ENCODE peak calls at places on chromosomes 13 and 19, in four cellular contexts. One of them, this sample, is unnamed.

GRCh38 chr19:14473915-14474578 is 1.1 kb downstream of the PTGER1 start:
- DNase-seq in GM12878: no peak
- DNase-seq in K562: no peak
- DNase-seq in HepG2: no peak
- DNase-seq in this sample: peak; percentile 32

GRCh38 chr13:82614086-82614485 is 1268.2 kb downstream of the SLITRK1 start:
- DNase-seq in HepG2: no peak
- DNase-seq in GM12878: no peak
- DNase-seq in K562: no peak
- DNase-seq in this sample: no peak

GRCh38 chr13:51826606-51827005 is 18.4 kb downstream of the TMEM272 start:
- DNase-seq in GM12878: no peak
- DNase-seq in HepG2: no peak
- DNase-seq in K562: no peak
- DNase-seq in this sample: no peak

GRCh38 chr19:49581007-49581508 is at the start of gene PRRG2:
- DNase-seq in K562: peak; percentile 19
- DNase-seq in GM12878: no peak
- DNase-seq in HepG2: no peak
- DNase-seq in this sample: no peak

GRCh38 chr19:2561895-2562294 is 86.0 kb downstream of the GADD45B start:
- DNase-seq in GM12878: peak; percentile 92
- DNase-seq in HepG2: no peak
- DNase-seq in K562: no peak
- DNase-seq in this sample: no peak

GRCh38 chr19:16334421-16334820 is 9.8 kb downstream of the KLF2 start:
- DNase-seq in GM12878: no peak
- DNase-seq in HepG2: no peak
- DNase-seq in K562: no peak
- DNase-seq in this sample: no peak

GRCh38 chr13:113888701-113889330 is 24.9 kb upstream of the GAS6 start:
- DNase-seq in HepG2: no peak
- DNase-seq in GM12878: no peak
- DNase-seq in K562: no peak
- DNase-seq in this sample: no peak

GRCh38 chr19:46737761-46738171 is 8.1 kb upstream of the FKRP start:
- DNase-seq in K562: no peak
- DNase-seq in HepG2: no peak
- DNase-seq in GM12878: no peak
- DNase-seq in this sample: no peak

GRCh38 chr13:95023405-95023804 is 277.8 kb downstream of the ABCC4 start:
- DNase-seq in HepG2: no peak
- DNase-seq in K562: no peak
- DNase-seq in GM12878: no peak
- DNase-seq in this sample: no peak

GRCh38 chr19:31902821-31903220 is 442.6 kb upstream of the ZNF507 start:
- DNase-seq in K562: no peak
- DNase-seq in GM12878: no peak
- DNase-seq in HepG2: no peak
- DNase-seq in this sample: no peak

GRCh38 chr19:48004236-48004635 is 9.8 kb downstream of the ELSPBP1 start:
- DNase-seq in HepG2: no peak
- DNase-seq in K562: no peak
- DNase-seq in GM12878: no peak
- DNase-seq in this sample: no peak

GRCh38 chr13:48892311-48892710 is 83.4 kb upstream of the FNDC3A start:
- DNase-seq in HepG2: peak; percentile 14
- DNase-seq in K562: no peak
- DNase-seq in GM12878: no peak
- DNase-seq in this sample: no peak

GRCh38 chr13:67635754-67636153 is 405.6 kb upstream of the PCDH9 start:
- DNase-seq in GM12878: no peak
- DNase-seq in K562: no peak
- DNase-seq in HepG2: no peak
- DNase-seq in this sample: no peak

GRCh38 chr13:38577048-38577447 is 109.8 kb upstream of the FREM2 start:
- DNase-seq in GM12878: no peak
- DNase-seq in K562: no peak
- DNase-seq in HepG2: peak; percentile 1
- DNase-seq in this sample: no peak

GRCh38 chr13:38582133-38582532 is 104.7 kb upstream of the FREM2 start:
- DNase-seq in GM12878: no peak
- DNase-seq in K562: peak; percentile 7
- DNase-seq in HepG2: peak; percentile 47
- DNase-seq in this sample: peak; percentile 20
- TF ChIP-seq NFIC in GM12878: no peak
- TF ChIP-seq NFIC in K562: no peak
- TF ChIP-seq NFIC in HepG2: no peak
- TF ChIP-seq NFIC in this sample: no peak

DNA sequence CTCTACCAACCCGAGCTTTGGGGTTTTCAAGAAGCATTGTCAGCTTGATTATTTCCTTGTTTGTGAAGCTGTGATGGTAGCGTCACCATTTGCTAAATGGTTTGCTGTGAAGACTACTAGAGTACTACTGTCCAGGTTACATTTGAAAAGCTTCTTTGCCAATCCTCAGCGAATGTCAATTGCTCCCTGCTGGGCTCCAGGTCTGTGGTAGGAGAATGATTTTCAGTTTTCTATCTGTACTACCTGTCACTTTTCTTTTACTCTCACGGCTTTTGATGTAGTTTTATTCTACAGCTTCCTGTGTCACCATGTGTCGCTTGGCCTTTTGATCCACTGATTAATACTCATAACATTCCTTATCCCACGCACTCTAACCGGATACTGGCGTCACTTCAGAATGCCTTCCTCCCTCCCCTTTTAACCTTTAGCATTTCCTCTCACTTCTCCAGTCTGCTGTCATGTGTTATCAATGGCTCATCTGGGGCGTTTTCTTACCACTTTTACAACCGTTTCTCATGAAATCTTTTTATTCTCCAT is 7.5 kb upstream of the GPR183 start:
- DNase-seq in HepG2: no peak
- DNase-seq in GM12878: no peak
- DNase-seq in K562: peak; percentile 35
- DNase-seq in this sample: no peak
- TF ChIP-seq NFIC in HepG2: no peak
- TF ChIP-seq NFIC in GM12878: no peak
- TF ChIP-seq NFIC in K562: no peak
- TF ChIP-seq NFIC in this sample: no peak

GRCh38 chr13:45564108-45564507 is 51.4 kb downstream of the ERICH6B start:
- DNase-seq in GM12878: no peak
- DNase-seq in K562: no peak
- DNase-seq in HepG2: peak; percentile 22
- DNase-seq in this sample: no peak
- TF ChIP-seq NFIC in GM12878: no peak
- TF ChIP-seq NFIC in K562: no peak
- TF ChIP-seq NFIC in HepG2: no peak
- TF ChIP-seq NFIC in this sample: no peak

DNA sequence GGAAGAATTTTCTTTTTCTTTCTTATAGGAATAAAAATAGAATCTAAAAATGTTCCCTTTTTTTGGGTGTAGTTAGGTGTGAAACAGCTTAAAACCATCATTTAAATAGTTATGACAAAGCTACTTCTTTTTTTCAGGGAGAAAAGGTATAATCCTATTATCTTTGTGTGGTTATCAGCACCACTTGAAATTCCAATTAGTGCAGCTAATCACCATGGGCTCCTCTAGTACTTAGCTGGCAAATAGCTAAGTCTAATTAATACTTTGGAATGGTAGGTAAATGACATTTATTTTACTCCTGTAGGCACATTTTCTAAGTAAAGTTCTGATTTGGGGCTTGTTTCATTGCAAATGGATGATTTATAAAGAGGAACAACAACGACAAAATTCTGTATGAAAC is 132.6 kb downstream of the OLFM4 start:
- DNase-seq in GM12878: no peak
- DNase-seq in HepG2: no peak
- DNase-seq in K562: no peak
- DNase-seq in this sample: no peak
- TF ChIP-seq NFIC in GM12878: no peak
- TF ChIP-seq NFIC in HepG2: no peak
- TF ChIP-seq NFIC in K562: no peak
- TF ChIP-seq NFIC in this sample: no peak

GRCh38 chr19:17370026-17370587 is 7.0 kb downstream of the PLVAP start:
- DNase-seq in GM12878: peak; percentile 94
- DNase-seq in HepG2: no peak
- DNase-seq in K562: no peak
- DNase-seq in this sample: no peak
- TF ChIP-seq NFIC in GM12878: peak; percentile 83
- TF ChIP-seq NFIC in HepG2: no peak
- TF ChIP-seq NFIC in K562: no peak
- TF ChIP-seq NFIC in this sample: no peak

GRCh38 chr13:73341748-73342147 is 282.9 kb downstream of the KLF5 start:
- DNase-seq in K562: no peak
- DNase-seq in GM12878: no peak
- DNase-seq in HepG2: no peak
- DNase-seq in this sample: no peak
- TF ChIP-seq NFIC in K562: no peak
- TF ChIP-seq NFIC in GM12878: no peak
- TF ChIP-seq NFIC in HepG2: no peak
- TF ChIP-seq NFIC in this sample: peak; percentile 28

GRCh38 chr13:26202365-26202972 is 19.6 kb downstream of the RNF6 start:
- DNase-seq in HepG2: no peak
- DNase-seq in K562: no peak
- DNase-seq in GM12878: no peak
- DNase-seq in this sample: no peak
- TF ChIP-seq NFIC in HepG2: no peak
- TF ChIP-seq NFIC in K562: no peak
- TF ChIP-seq NFIC in GM12878: no peak
- TF ChIP-seq NFIC in this sample: no peak

GRCh38 chr13:103190841-103191240 is 124.6 kb upstream of the SLC10A2 start:
- DNase-seq in GM12878: no peak
- DNase-seq in HepG2: no peak
- DNase-seq in K562: no peak
- DNase-seq in this sample: no peak

GRCh38 chr13:103200118-103200885 is 134.1 kb upstream of the SLC10A2 start:
- DNase-seq in GM12878: no peak
- DNase-seq in HepG2: no peak
- DNase-seq in K562: no peak
- DNase-seq in this sample: no peak

GRCh38 chr13:103199380-103200088 is 133.3 kb upstream of the SLC10A2 start:
- DNase-seq in HepG2: no peak
- DNase-seq in K562: no peak
- DNase-seq in GM12878: no peak
- DNase-seq in this sample: no peak

GRCh38 chr13:103194871-103195270 is 128.7 kb upstream of the SLC10A2 start:
- DNase-seq in HepG2: peak; percentile 13
- DNase-seq in GM12878: no peak
- DNase-seq in K562: no peak
- DNase-seq in this sample: no peak

DNA sequence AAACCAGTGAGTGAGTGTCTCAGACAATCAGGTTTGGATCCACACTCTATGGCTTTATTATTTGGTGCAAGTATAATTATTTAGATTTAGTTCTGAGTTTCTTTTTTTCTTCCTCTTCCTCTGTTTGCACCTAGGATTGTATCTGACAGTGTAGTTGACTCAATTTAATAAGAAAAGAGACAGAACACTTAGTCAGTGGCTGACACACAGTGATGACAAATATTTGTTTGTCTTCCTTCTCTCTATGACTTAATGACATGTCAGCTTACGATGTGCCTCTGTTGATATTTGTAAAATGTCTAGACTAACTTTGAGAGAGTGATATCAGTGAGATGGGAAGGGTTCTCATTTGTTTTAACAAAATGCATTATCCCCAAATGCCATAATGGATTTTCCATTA is 129.5 kb upstream of the SLC10A2 start:
- DNase-seq in HepG2: no peak
- DNase-seq in GM12878: no peak
- DNase-seq in K562: no peak
- DNase-seq in this sample: no peak
- TF ChIP-seq NFIC in HepG2: no peak
- TF ChIP-seq NFIC in GM12878: no peak
- TF ChIP-seq NFIC in K562: no peak
- TF ChIP-seq NFIC in this sample: no peak

This sample was measured in SK-N-SH.